ENCODE peak calls at places on chromosomes 16 and 17, in nine cellular contexts. N is Panc1, Q is HL-60, W is esophagus squamous epithelium, T is H1, E is ascending aorta, V is fibroblast of pulmonary artery, L is stomach, U is IMR-90. G is an unnamed sample.

GRCh38 chr17:76268015-76268749 is 3.0 kb downstream of the UBALD2 start:
- DNase-seq in N (no peak), Q (peak), W (no peak), T (no peak), E (peak), V (peak), L (peak), U (peak), G (peak)

GRCh38 chr16:29012913-29013641 is 28.2 kb downstream of the LAT start:
- DNase-seq in N (no peak), Q (peak), W (no peak), T (no peak), E (no peak), V (no peak), L (no peak), U (peak), G (no peak)

GRCh38 chr17:7016886-7017826 is 4.7 kb downstream of the RNASEK start:
- DNase-seq in N (no peak), Q (no peak), W (no peak), T (no peak), E (peak), V (no peak), L (no peak), U (no peak), G (no peak)

GRCh38 chr17:17937450-17937849 is 34.8 kb downstream of the TOM1L2 start:
- DNase-seq in N (no peak), Q (no peak), W (no peak), T (no peak), E (no peak), V (no peak), L (no peak), U (peak), G (no peak)

GRCh38 chr16:27208809-27209208 is 5.5 kb downstream of the KDM8 start:
- DNase-seq in N (no peak), Q (no peak), W (no peak), T (no peak), E (no peak), V (no peak), L (no peak), U (no peak), G (no peak)

GRCh38 chr17:18339933-18340332 is 23.4 kb downstream of the SHMT1 start:
- DNase-seq in N (no peak), Q (no peak), W (no peak), T (no peak), E (no peak), V (no peak), L (no peak), U (no peak), G (no peak)

GRCh38 chr17:27244481-27245223 is 49.3 kb upstream of the WSB1 start:
- DNase-seq in N (no peak), Q (peak), W (no peak), T (no peak), E (peak), V (peak), L (no peak), U (peak), G (peak)

GRCh38 chr17:13272296-13272695 is 254.5 kb upstream of the ELAC2 start:
- DNase-seq in N (no peak), Q (no peak), W (no peak), T (no peak), E (no peak), V (no peak), L (no peak), U (no peak), G (no peak)

GRCh38 chr16:72554935-72555334 is 383.0 kb upstream of the PMFBP1 start:
- DNase-seq in N (no peak), Q (no peak), W (no peak), T (no peak), E (no peak), V (peak), L (no peak), U (peak), G (peak)

GRCh38 chr16:49183911-49184310 is 97.7 kb downstream of the CBLN1 start:
- DNase-seq in N (no peak), Q (peak), W (no peak), T (peak), E (no peak), V (no peak), L (no peak), U (no peak), G (no peak)

GRCh38 chr17:75753514-75754377 is 11.2 kb downstream of the GALK1 start:
- DNase-seq in N (no peak), Q (peak), W (no peak), T (peak), E (peak), V (peak), L (peak), U (peak), G (peak)

GRCh38 chr17:66304304-66305174 is 2.1 kb downstream of the PRKCA start:
- DNase-seq in N (no peak), Q (peak), W (no peak), T (peak), E (no peak), V (peak), L (no peak), U (no peak), G (peak)

GRCh38 chr16:49890876-49891275 is 35.0 kb upstream of the ZNF423 start:
- DNase-seq in N (no peak), Q (peak), W (no peak), T (peak), E (no peak), V (peak), L (no peak), U (no peak), G (peak)

GRCh38 chr17:49249292-49249794 is 18.8 kb upstream of the PHOSPHO1 start:
- DNase-seq in N (no peak), Q (no peak), W (no peak), T (no peak), E (no peak), V (peak), L (no peak), U (no peak), G (peak)

GRCh38 chr17:68709995-68710780 is 109.0 kb upstream of the FAM20A start:
- DNase-seq in N (no peak), Q (no peak), W (no peak), T (no peak), E (no peak), V (no peak), L (no peak), U (peak), G (no peak)
- H3K4me3 ChIP-seq in N (no peak), Q (no peak), W (no peak), T (no peak), E (no peak), V (no peak), L (no peak), U (peak), G (no peak)

DNA sequence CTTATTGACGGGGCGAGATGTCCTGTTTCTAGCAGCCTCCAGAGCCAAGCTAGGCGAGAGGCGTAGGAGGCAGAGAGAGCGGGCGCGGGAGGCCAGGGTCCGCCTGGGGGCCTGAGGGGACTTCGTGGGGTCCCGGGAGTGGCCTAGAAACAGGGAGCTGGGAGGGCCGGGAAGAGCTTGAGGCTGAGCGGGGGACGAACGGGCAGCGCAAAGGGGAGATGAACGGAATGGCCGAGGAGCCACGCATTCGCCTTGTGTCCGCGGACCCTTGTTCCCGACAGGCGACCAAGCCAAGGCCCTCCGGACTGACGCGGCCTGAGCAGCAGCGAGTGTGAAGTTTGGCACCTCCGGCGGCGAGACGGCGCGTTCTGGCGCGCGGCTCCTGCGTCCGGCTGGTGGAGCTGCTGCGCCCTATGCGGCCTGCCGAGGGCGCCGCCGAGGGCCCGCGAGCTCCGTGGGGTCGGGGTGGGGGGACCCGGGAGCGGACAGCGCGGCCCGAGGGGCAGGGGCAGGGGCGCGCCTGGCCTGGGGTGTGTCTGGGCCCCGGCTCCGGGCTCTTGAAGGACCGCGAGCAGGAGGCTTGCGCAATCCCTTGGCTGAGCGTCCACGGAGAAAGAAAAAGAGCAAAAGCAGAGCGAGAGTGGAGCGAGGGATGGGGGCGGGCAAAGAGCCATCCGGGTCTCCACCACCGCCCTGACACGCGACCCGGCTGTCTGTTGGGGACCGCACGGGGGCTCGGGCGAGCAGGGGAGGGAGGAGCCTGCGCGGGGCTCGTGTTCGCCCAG is 1.2 kb upstream of the CBX4 start:
- DNase-seq in N (no peak), Q (no peak), W (no peak), T (no peak), E (peak), V (peak), L (peak), U (peak), G (peak)
- TF ChIP-seq CTCF in N (no peak), Q (no peak), W (no peak), T (peak), E (peak), V (no peak), L (no peak), U (peak), G (no peak)

DNA sequence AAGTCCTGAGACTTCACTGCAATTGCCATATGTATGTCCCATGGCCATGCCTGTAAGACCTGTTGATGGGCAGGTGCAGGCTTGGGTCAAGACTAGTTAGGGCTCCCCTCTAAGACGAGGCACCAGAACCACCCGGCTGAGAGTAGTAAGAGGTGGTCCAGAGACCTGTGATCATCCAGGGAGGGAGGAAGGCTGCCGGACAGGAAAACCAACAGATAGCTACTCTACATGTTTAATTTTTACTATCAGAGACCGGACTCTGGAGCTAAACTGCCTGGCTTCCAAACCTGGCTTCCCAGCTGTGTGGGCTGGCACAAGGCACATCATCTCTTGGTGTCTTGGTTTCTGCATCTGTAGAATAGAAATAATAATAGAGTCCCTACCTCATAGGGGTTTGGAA is 73.0 kb downstream of the ERCC4 start:
- DNase-seq in N (no peak), Q (no peak), W (no peak), T (no peak), E (peak), V (no peak), L (no peak), U (no peak), G (no peak)
- H3K4me3 ChIP-seq in N (no peak), Q (no peak), W (no peak), T (no peak), E (no peak), V (no peak), L (no peak), U (no peak), G (no peak)

DNA sequence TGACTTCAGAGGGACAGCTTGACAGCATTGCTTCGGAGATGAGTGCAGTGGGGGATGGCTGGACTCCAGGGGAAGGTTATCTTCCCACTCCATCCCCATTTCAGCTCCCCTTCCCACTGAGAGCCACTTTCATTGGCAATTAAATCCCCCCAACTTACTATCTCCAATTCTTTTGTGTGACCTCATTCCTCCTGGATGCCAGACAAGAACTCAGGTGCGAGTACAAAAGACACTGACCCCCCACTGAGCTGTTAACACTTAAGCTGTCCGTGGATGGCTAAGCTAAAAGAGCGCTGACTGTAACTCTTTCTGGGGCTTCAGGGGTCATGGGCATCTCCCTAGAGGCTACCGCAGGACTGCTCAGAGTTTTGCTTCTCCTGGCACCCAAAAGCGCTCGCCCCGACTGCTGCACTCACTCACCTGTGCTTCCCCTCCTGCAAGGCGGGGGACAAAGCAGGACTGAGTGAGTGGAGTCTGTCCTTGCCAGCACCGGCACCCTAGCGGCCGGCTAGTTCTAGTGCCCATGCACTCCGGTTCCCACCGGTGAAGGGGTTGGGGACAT is 44.8 kb upstream of the FBXO47 start:
- DNase-seq in N (no peak), Q (no peak), W (no peak), T (peak), E (no peak), V (no peak), L (no peak), U (no peak), G (no peak)
- TF ChIP-seq CTCF in N (no peak), Q (no peak), W (no peak), T (peak), E (no peak), V (no peak), L (no peak), U (no peak), G (no peak)

DNA sequence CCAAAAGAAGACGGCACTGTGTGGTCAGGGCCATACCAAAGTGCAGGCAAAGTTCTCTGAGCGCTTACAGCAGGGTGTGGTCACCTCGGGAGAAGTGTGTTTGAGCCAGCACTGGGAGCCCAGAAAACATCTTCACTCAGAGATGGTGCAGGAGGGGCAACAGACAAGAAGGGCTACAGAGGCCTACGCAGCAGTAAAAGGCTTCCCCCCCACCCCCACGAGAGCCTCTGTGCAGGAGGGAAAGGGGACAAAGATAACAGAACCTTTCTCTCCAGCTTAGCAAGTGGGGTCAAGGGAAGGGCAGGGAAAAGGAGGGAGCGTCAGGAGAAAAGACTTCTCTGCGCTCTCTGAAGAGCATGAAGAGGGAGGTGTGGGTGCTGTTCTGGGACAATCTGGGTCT is 2.8 kb downstream of the VAT1 start:
- DNase-seq in N (no peak), Q (peak), W (no peak), T (no peak), E (no peak), V (no peak), L (no peak), U (no peak), G (peak)
- H3K4me3 ChIP-seq in N (no peak), Q (peak), W (peak), T (no peak), E (no peak), V (peak), L (peak), U (no peak), G (peak)

GRCh38 chr17:30924341-30924740 is 2.6 kb downstream of the ADAP2 start:
- DNase-seq in N (no peak), Q (no peak), W (no peak), T (no peak), E (no peak), V (no peak), L (no peak), U (no peak), G (no peak)
- TF ChIP-seq CTCF in N (no peak), Q (no peak), W (no peak), T (no peak), E (no peak), V (no peak), L (no peak), U (no peak), G (no peak)

GRCh38 chr17:68578236-68578635 is 22.9 kb downstream of the FAM20A start:
- DNase-seq in N (no peak), Q (no peak), W (no peak), T (no peak), E (no peak), V (no peak), L (no peak), U (no peak), G (no peak)

GRCh38 chr17:68581863-68582645 is 19.1 kb downstream of the FAM20A start:
- DNase-seq in N (no peak), Q (no peak), W (no peak), T (no peak), E (no peak), V (no peak), L (no peak), U (no peak), G (no peak)

GRCh38 chr17:68576811-68577551 is 24.2 kb downstream of the FAM20A start:
- DNase-seq in N (no peak), Q (no peak), W (no peak), T (no peak), E (no peak), V (peak), L (no peak), U (peak), G (peak)

GRCh38 chr17:68579194-68579900 is 21.8 kb downstream of the FAM20A start:
- DNase-seq in N (no peak), Q (no peak), W (no peak), T (no peak), E (no peak), V (no peak), L (no peak), U (no peak), G (no peak)

DNA sequence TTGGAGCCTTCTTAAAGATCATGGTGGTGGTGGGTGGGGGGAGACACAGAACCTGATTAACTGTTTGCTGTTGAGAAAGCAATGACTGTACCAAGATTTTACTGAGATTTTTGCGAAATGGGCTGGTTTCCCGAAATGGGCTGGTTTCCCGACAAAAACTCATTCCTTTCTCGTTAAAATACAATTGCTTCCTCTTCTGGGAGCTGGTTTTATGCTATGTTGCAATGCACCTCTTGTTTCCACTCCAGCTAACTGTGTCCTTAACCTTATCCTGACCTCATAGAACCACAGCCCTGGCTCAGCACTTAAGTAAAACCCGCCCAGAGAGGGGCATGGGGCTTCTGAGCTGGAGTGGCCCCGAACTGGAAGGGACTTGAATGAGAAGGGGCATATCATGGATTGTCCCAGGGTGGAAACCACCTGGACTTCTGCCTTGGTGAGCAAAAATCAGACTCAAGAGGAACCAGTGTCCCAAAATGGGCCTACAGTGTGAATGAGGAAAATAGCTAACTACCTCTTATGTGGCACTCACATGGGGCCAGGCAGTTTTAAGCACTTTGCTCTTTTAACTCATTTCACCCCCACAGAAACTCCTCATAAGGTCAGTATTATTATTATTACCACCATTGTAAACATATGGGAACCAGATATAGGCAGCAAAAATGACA is 20.8 kb downstream of the FAM20A start:
- DNase-seq in N (no peak), Q (peak), W (no peak), T (no peak), E (peak), V (peak), L (no peak), U (peak), G (peak)
- H3K4me3 ChIP-seq in N (no peak), Q (no peak), W (no peak), T (no peak), E (no peak), V (no peak), L (no peak), U (no peak), G (no peak)